ENCODE peak calls at places on chromosome 20, in ten cellular contexts. M is osteoblast; W is ovary; A is CD4-positive, alpha-beta T cell; N is right cardiac atrium; Y is cardiac muscle cell; J is tibial nerve; G is HCT116; T is CD4-positive, CD25-positive, alpha-beta regulatory T cell; C is endodermal cell. K is an unnamed sample. For H3K9me3, the result is how much of the 10 kb centered on the place peaks cover.

GRCh38 chr20:889932-890463 is 26.1 kb downstream of the ANGPT4 start:
- DNase-seq in W (peak), J (no peak), Y (no peak), C (no peak), A (no peak), G (no peak), T (no peak), N (no peak), M (peak), K (peak)

GRCh38 chr20:1265916-1266166 is 253 bp upstream of the SNPH start:
- DNase-seq in G (no peak), Y (no peak), J (no peak), A (no peak), C (no peak), N (no peak), W (no peak), M (no peak), T (no peak), K (no peak)

GRCh38 chr20:43809206-43809819 is 82.5 kb upstream of the GTSF1L start:
- DNase-seq in M (no peak), G (no peak), C (no peak), Y (no peak), N (no peak), J (no peak), A (no peak), T (no peak), W (no peak), K (no peak)

GRCh38 chr20:50673146-50673830 is 18.1 kb downstream of the RIPOR3 start:
- DNase-seq in A (no peak), M (no peak), T (no peak), Y (peak), J (no peak), W (no peak), G (no peak), C (no peak), N (no peak), K (peak)

GRCh38 chr20:32674362-32674789 is 635 bp upstream of the C20orf203 start:
- DNase-seq in J (no peak), G (peak), W (no peak), Y (peak), N (no peak), C (peak), A (peak), M (peak), T (peak), K (peak)

GRCh38 chr20:41643504-41643938 is 25.3 kb upstream of the CHD6 start:
- DNase-seq in G (peak), N (peak), Y (peak), C (peak), J (no peak), W (peak), T (no peak), M (no peak), A (no peak), K (peak)

GRCh38 chr20:2179957-2180356 is 78.3 kb downstream of the STK35 start:
- DNase-seq in J (no peak), W (no peak), C (no peak), G (no peak), T (no peak), M (no peak), Y (no peak), A (no peak), N (no peak), K (no peak)

GRCh38 chr20:3631534-3631933 is 31.7 kb downstream of the GFRA4 start:
- DNase-seq in G (no peak), N (no peak), Y (no peak), C (no peak), A (no peak), M (no peak), T (no peak), J (no peak), W (no peak), K (peak)

GRCh38 chr20:24583169-24583792 is 113.9 kb downstream of the SYNDIG1 start:
- DNase-seq in C (no peak), G (no peak), M (no peak), A (no peak), W (no peak), N (no peak), J (no peak), T (no peak), Y (no peak), K (no peak)

GRCh38 chr20:43032459-43032858 is 157.2 kb downstream of the PTPRT start:
- DNase-seq in M (no peak), N (no peak), T (no peak), C (peak), W (no peak), G (no peak), A (no peak), Y (no peak), J (no peak), K (no peak)

GRCh38 chr20:64037199-64037497 is 1.2 kb downstream of the C20orf204 start:
- DNase-seq in N (no peak), G (no peak), Y (no peak), A (no peak), T (no peak), J (no peak), W (no peak), M (no peak), C (no peak), K (no peak)

GRCh38 chr20:47278907-47279348 is 77.6 kb downstream of the ZMYND8 start:
- DNase-seq in G (peak), C (no peak), Y (peak), W (no peak), T (no peak), N (no peak), M (no peak), J (no peak), A (no peak), K (no peak)

GRCh38 chr20:10958279-10958678 is 284.5 kb upstream of the JAG1 start:
- DNase-seq in A (no peak), J (no peak), N (no peak), G (no peak), M (no peak), C (no peak), W (no peak), T (no peak), Y (no peak), K (no peak)

GRCh38 chr20:50546729-50547314 is 36.6 kb downstream of the PTPN1 start:
- DNase-seq in A (no peak), C (no peak), W (no peak), Y (no peak), M (no peak), T (peak), J (no peak), G (no peak), N (no peak), K (no peak)

GRCh38 chr20:10190456-10190855 is 28.2 kb upstream of the SNAP25 start:
- DNase-seq in J (no peak), C (no peak), Y (no peak), W (no peak), T (no peak), G (no peak), M (no peak), N (no peak), A (no peak), K (no peak)

GRCh38 chr20:44209691-44210421 is 715 bp downstream of the OSER1 start:
- DNase-seq in Y (peak), T (no peak), M (peak), C (peak), G (no peak), N (no peak), A (no peak), J (no peak), W (no peak), K (no peak)

GRCh38 chr20:59827138-59828056 is 106.0 kb downstream of the SYCP2 start:
- DNase-seq in T (no peak), W (no peak), C (peak), J (no peak), G (no peak), N (no peak), Y (no peak), M (peak), A (no peak), K (no peak)

GRCh38 chr20:51511861-51512619 is 30.5 kb downstream of the NFATC2 start:
- DNase-seq in N (no peak), Y (no peak), T (no peak), M (no peak), W (no peak), G (no peak), C (no peak), J (no peak), A (no peak), K (no peak)

GRCh38 chr20:51067792-51068191 is 44.9 kb upstream of the KCNG1 start:
- DNase-seq in T (no peak), A (no peak), J (no peak), W (no peak), N (no peak), Y (peak), G (no peak), C (peak), M (no peak), K (no peak)

GRCh38 chr20:47780990-47781389 is 4.3 kb downstream of the SULF2 start:
- DNase-seq in T (no peak), G (no peak), J (no peak), W (no peak), N (no peak), A (no peak), M (no peak), C (no peak), Y (no peak), K (no peak)

GRCh38 chr20:24437322-24438090 is 31.9 kb upstream of the SYNDIG1 start:
- DNase-seq in C (no peak), N (no peak), A (no peak), T (no peak), J (no peak), Y (no peak), W (no peak), G (no peak), M (no peak), K (no peak)

GRCh38 chr20:36467076-36467999 is 74.0 kb upstream of the MYL9 start:
- DNase-seq in A (peak), J (peak), W (no peak), Y (no peak), T (peak), M (peak), C (no peak), G (no peak), N (no peak), K (peak)

GRCh38 chr20:10171864-10172751 is 46.5 kb upstream of the SNAP25 start:
- DNase-seq in W (peak), M (peak), G (no peak), C (peak), J (no peak), Y (peak), N (peak), T (no peak), A (no peak), K (peak)

GRCh38 chr20:18853946-18854646 is 40.5 kb downstream of the SCP2D1 start:
- DNase-seq in W (no peak), A (no peak), T (no peak), J (no peak), M (no peak), C (no peak), N (no peak), Y (no peak), G (no peak), K (no peak)

GRCh38 chr20:1252416-1252815 is 13.7 kb upstream of the SNPH start:
- DNase-seq in Y (no peak), M (no peak), J (no peak), A (no peak), T (no peak), N (no peak), C (no peak), W (no peak), G (no peak), K (no peak)

GRCh38 chr20:2805682-2806350 is 5.4 kb upstream of the CPXM1 start:
- DNase-seq in Y (peak), J (no peak), C (peak), A (no peak), W (no peak), T (no peak), N (no peak), G (no peak), M (peak), K (no peak)

GRCh38 chr20:48861444-48861843 is 33.6 kb upstream of the PREX1 start:
- DNase-seq in C (no peak), J (no peak), T (no peak), G (no peak), M (no peak), Y (no peak), W (no peak), A (no peak), N (no peak), K (no peak)

GRCh38 chr20:34579191-34579661 is 20.7 kb downstream of the MAP1LC3A start:
- DNase-seq in T (no peak), Y (peak), J (peak), N (peak), A (no peak), G (peak), C (no peak), W (no peak), M (no peak), K (no peak)

GRCh38 chr20:2538356-2538755 is 2.0 kb downstream of the TMC2 start:
- DNase-seq in W (no peak), T (no peak), Y (no peak), N (no peak), G (no peak), A (no peak), M (no peak), C (no peak), J (no peak), K (no peak)

GRCh38 chr20:34922654-34923381 is 32.8 kb downstream of the GSS start:
- DNase-seq in W (peak), G (no peak), A (no peak), N (no peak), C (no peak), Y (peak), J (no peak), M (no peak), T (no peak), K (peak)

GRCh38 chr20:36791862-36792261 is 18.3 kb upstream of the DSN1 start:
- DNase-seq in T (no peak), A (no peak), N (no peak), W (no peak), C (no peak), Y (no peak), M (peak), J (no peak), G (no peak), K (no peak)

GRCh38 chr20:48777821-48778220 is 50.0 kb downstream of the PREX1 start:
- DNase-seq in M (no peak), Y (no peak), C (no peak), J (no peak), A (no peak), T (no peak), N (no peak), G (no peak), W (no peak), K (no peak)

GRCh38 chr20:10547276-10548114 is 112.4 kb downstream of the SLX4IP start:
- DNase-seq in J (no peak), W (no peak), G (no peak), M (no peak), N (no peak), Y (no peak), C (peak), A (no peak), T (no peak), K (no peak)

GRCh38 chr20:17676942-17677341 is 5.1 kb downstream of the RRBP1 start:
- DNase-seq in G (no peak), M (peak), A (no peak), W (no peak), T (no peak), C (no peak), Y (peak), J (no peak), N (no peak), K (no peak)

GRCh38 chr20:62117362-62117646 is 5.0 kb upstream of the LSM14B start:
- DNase-seq in T (no peak), A (no peak), Y (no peak), C (no peak), W (no peak), M (peak), N (no peak), G (no peak), J (no peak), K (no peak)

GRCh38 chr20:62111148-62111547 is 11.1 kb upstream of the LSM14B start:
- DNase-seq in C (no peak), J (no peak), T (no peak), W (no peak), A (no peak), G (no peak), Y (no peak), N (no peak), M (peak), K (no peak)

GRCh38 chr20:62114894-62115293 is 7.4 kb upstream of the LSM14B start:
- DNase-seq in G (no peak), Y (no peak), J (no peak), T (no peak), C (peak), W (no peak), M (no peak), A (no peak), N (no peak), K (no peak)

GRCh38 chr20:62116558-62117361 is 5.5 kb upstream of the LSM14B start:
- DNase-seq in T (no peak), A (no peak), G (no peak), J (no peak), C (no peak), M (peak), Y (no peak), W (no peak), N (peak), K (no peak)

DNA sequence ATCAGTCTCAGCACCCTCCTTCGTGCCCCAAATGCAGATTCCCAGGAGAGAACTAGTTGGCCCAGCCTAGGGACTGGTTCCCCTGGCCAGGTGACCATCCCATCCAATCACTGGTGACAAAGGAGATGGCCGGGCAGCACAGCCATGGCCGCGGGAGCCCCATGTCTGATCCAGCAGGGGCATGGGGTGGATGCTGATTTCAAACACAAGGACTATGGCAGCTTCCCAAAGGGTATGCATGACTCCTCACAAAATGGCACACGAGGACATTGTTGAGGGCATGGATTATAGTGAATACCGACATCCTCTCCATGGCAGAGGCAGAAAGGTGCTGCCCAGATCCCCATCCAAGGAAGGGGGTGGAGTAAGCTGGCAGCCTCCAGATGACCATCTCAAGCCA is 9.9 kb upstream of the LSM14B start:
- DNase-seq in W (no peak), Y (no peak), G (no peak), A (no peak), N (no peak), T (no peak), J (no peak), M (peak), C (no peak), K (no peak)
- H3K9me3 ChIP-seq in W (under half), Y (under half), G (under half), A (half or more), N (under half), T (under half), J (under half), M (under half), C (under half), K (under half)

GRCh38 chr20:21513181-21513663 is 642 bp downstream of the NKX2-2 start:
- DNase-seq in G (no peak), T (no peak), M (peak), A (no peak), J (no peak), N (no peak), W (no peak), Y (no peak), C (peak), K (no peak)

GRCh38 chr20:21511485-21511849 is 2.4 kb downstream of the NKX2-2 start:
- DNase-seq in J (no peak), T (no peak), Y (no peak), W (no peak), N (no peak), M (peak), G (no peak), C (peak), A (no peak), K (no peak)

GRCh38 chr20:21510995-21511394 is 2.9 kb downstream of the NKX2-2 start:
- DNase-seq in Y (no peak), M (peak), W (no peak), J (no peak), A (no peak), T (no peak), N (no peak), C (peak), G (no peak), K (no peak)

GRCh38 chr20:21512634-21513180 is 1.2 kb downstream of the NKX2-2 start:
- DNase-seq in G (no peak), M (peak), T (no peak), C (peak), Y (no peak), J (no peak), N (no peak), W (no peak), A (no peak), K (no peak)

GRCh38 chr20:21511850-21512633 is 1.8 kb downstream of the NKX2-2 start:
- DNase-seq in M (peak), J (no peak), G (no peak), A (no peak), W (no peak), C (peak), Y (no peak), N (no peak), T (no peak), K (no peak)
- H3K9me3 ChIP-seq in M (under half), J (under half), G (under half), A (under half), W (under half), C (under half), Y (under half), N (under half), T (under half), K (under half)

DNA sequence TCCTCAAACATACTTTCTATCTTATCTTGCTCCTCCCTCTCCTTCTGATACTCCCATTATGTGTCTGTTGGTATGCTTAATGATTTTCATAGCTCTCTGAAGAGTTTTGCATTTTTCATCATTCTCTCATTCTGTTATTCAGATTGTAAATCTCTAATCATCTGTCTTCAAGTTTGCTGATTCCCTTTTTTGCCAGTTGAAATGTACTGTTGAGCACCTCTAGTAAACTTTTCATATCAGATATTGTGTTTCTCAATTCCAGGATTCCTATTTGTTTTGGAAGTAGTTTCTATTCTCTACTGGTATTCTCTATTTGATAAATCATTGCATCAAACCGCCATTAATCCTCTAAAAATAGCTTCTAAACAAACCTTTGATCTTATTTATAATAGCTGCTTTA is 387.7 kb downstream of the PAX1 start:
- DNase-seq in Y (no peak), W (no peak), G (no peak), N (no peak), M (no peak), A (no peak), C (no peak), T (no peak), J (no peak), K (no peak)
- H3K9me3 ChIP-seq in Y (under half), W (under half), G (under half), N (under half), M (under half), A (under half), C (under half), T (under half), J (under half), K (under half)

GRCh38 chr20:60966766-60967165 is 285.3 kb upstream of the CDH4 start:
- DNase-seq in G (no peak), W (no peak), M (no peak), A (no peak), T (no peak), C (peak), N (no peak), J (no peak), Y (no peak), K (no peak)

GRCh38 chr20:60962367-60963045 is 289.6 kb upstream of the CDH4 start:
- DNase-seq in T (no peak), N (no peak), G (no peak), Y (no peak), M (no peak), C (peak), J (no peak), A (no peak), W (no peak), K (no peak)

GRCh38 chr20:60967431-60968316 is 284.4 kb upstream of the CDH4 start:
- DNase-seq in N (no peak), W (no peak), A (no peak), Y (no peak), G (no peak), M (no peak), C (peak), J (no peak), T (no peak), K (no peak)

GRCh38 chr20:60966031-60966430 is 286.0 kb upstream of the CDH4 start:
- DNase-seq in C (peak), N (no peak), Y (no peak), A (no peak), M (no peak), W (no peak), T (no peak), J (no peak), G (no peak), K (no peak)

DNA sequence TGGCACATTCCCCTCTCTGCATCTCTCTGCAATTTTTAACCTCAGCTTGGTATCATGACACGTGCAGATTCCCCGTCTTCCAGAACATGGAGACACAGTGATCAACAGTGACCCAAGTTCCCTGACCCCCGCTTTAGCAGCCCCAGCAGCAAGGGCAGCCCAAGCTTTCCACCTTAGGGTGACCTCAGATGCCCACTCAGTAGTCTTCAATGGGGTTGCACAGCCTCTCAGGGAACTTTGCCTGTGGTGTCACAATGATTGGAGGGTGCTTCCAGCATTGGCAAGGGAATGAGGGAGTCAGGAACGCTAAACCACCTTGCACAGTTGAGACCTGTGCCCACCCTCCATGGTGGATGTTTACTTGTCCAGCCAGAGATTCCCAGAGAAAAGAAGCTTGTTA is 287.1 kb upstream of the CDH4 start:
- DNase-seq in J (no peak), Y (no peak), W (no peak), T (no peak), M (no peak), G (no peak), C (no peak), A (no peak), N (no peak), K (no peak)
- H3K9me3 ChIP-seq in J (under half), Y (under half), W (under half), T (under half), M (under half), G (under half), C (under half), A (under half), N (under half), K (under half)

K was measured in thyroid gland.